ENCODE peak calls at places on chromosomes 16 and 17, in six cellular contexts. One of them, this sample, is unnamed.

GRCh38 chr17:42402121-42402516 is 13.9 kb upstream of the STAT3 start:
- DNase-seq in K562: no peak
- DNase-seq in fibroblast of lung: no peak
- DNase-seq in PC-3: no peak
- DNase-seq in IMR-90: peak
- DNase-seq in OCI-LY7: no peak
- DNase-seq in this sample: no peak

GRCh38 chr16:67719778-67720144 is 645 bp upstream of the GFOD2 start:
- DNase-seq in PC-3: no peak
- DNase-seq in IMR-90: peak
- DNase-seq in K562: peak
- DNase-seq in fibroblast of lung: peak
- DNase-seq in OCI-LY7: peak
- DNase-seq in this sample: peak

GRCh38 chr17:40122466-40122943 is 734 bp downstream of the MSL1 start:
- DNase-seq in OCI-LY7: peak
- DNase-seq in IMR-90: peak
- DNase-seq in K562: peak
- DNase-seq in PC-3: peak
- DNase-seq in fibroblast of lung: peak
- DNase-seq in this sample: peak

GRCh38 chr17:73827627-73828241 is 183.5 kb upstream of the SDK2 start:
- DNase-seq in OCI-LY7: no peak
- DNase-seq in PC-3: peak
- DNase-seq in IMR-90: no peak
- DNase-seq in K562: no peak
- DNase-seq in fibroblast of lung: peak
- DNase-seq in this sample: no peak

GRCh38 chr16:79509221-79509631 is 91.3 kb downstream of the MAF start:
- DNase-seq in OCI-LY7: no peak
- DNase-seq in PC-3: no peak
- DNase-seq in fibroblast of lung: no peak
- DNase-seq in IMR-90: no peak
- DNase-seq in K562: no peak
- DNase-seq in this sample: no peak

GRCh38 chr16:22728167-22728836 is 85.7 kb upstream of the HS3ST2 start:
- DNase-seq in PC-3: no peak
- DNase-seq in IMR-90: no peak
- DNase-seq in OCI-LY7: no peak
- DNase-seq in fibroblast of lung: no peak
- DNase-seq in K562: no peak
- DNase-seq in this sample: no peak

GRCh38 chr16:78259883-78260282 is 160.4 kb downstream of the WWOX start:
- DNase-seq in K562: no peak
- DNase-seq in IMR-90: no peak
- DNase-seq in fibroblast of lung: no peak
- DNase-seq in OCI-LY7: no peak
- DNase-seq in PC-3: no peak
- DNase-seq in this sample: no peak

GRCh38 chr17:6347776-6348175 is 87.1 kb downstream of the AIPL1 start:
- DNase-seq in IMR-90: no peak
- DNase-seq in OCI-LY7: no peak
- DNase-seq in fibroblast of lung: no peak
- DNase-seq in PC-3: no peak
- DNase-seq in K562: no peak
- DNase-seq in this sample: no peak

GRCh38 chr17:45429338-45430005 is 3.2 kb downstream of the ARHGAP27 start:
- DNase-seq in K562: no peak
- DNase-seq in OCI-LY7: no peak
- DNase-seq in fibroblast of lung: no peak
- DNase-seq in PC-3: no peak
- DNase-seq in IMR-90: no peak
- DNase-seq in this sample: no peak

GRCh38 chr17:78892936-78893379 is 10.0 kb downstream of the CEP295NL start:
- DNase-seq in OCI-LY7: no peak
- DNase-seq in PC-3: no peak
- DNase-seq in IMR-90: no peak
- DNase-seq in fibroblast of lung: no peak
- DNase-seq in K562: no peak
- DNase-seq in this sample: no peak

GRCh38 chr17:8803531-8804416 is 4.6 kb upstream of the MFSD6L start:
- DNase-seq in fibroblast of lung: no peak
- DNase-seq in IMR-90: no peak
- DNase-seq in PC-3: no peak
- DNase-seq in K562: no peak
- DNase-seq in OCI-LY7: peak
- DNase-seq in this sample: no peak

GRCh38 chr17:37147301-37147812 is 198.6 kb downstream of the AATF start:
- DNase-seq in IMR-90: peak
- DNase-seq in PC-3: peak
- DNase-seq in OCI-LY7: peak
- DNase-seq in K562: no peak
- DNase-seq in fibroblast of lung: no peak
- DNase-seq in this sample: peak

GRCh38 chr17:2406271-2406902 is 5.5 kb upstream of the MNT start:
- DNase-seq in K562: no peak
- DNase-seq in fibroblast of lung: no peak
- DNase-seq in OCI-LY7: no peak
- DNase-seq in PC-3: peak
- DNase-seq in IMR-90: no peak
- DNase-seq in this sample: no peak

GRCh38 chr17:81210466-81210865 is 12.3 kb downstream of the CEP131 start:
- DNase-seq in OCI-LY7: no peak
- DNase-seq in PC-3: no peak
- DNase-seq in K562: no peak
- DNase-seq in fibroblast of lung: no peak
- DNase-seq in IMR-90: no peak
- DNase-seq in this sample: no peak

GRCh38 chr17:45942284-45942683 is 47.9 kb downstream of the MAPT start:
- DNase-seq in fibroblast of lung: peak
- DNase-seq in K562: no peak
- DNase-seq in PC-3: no peak
- DNase-seq in IMR-90: no peak
- DNase-seq in OCI-LY7: no peak
- DNase-seq in this sample: no peak

GRCh38 chr16:80263181-80263823 is 277.5 kb upstream of the DYNLRB2 start:
- DNase-seq in K562: no peak
- DNase-seq in IMR-90: no peak
- DNase-seq in PC-3: no peak
- DNase-seq in OCI-LY7: no peak
- DNase-seq in fibroblast of lung: no peak
- DNase-seq in this sample: no peak

GRCh38 chr17:34613064-34614019 is 34.0 kb downstream of the TMEM132E start:
- DNase-seq in K562: peak
- DNase-seq in fibroblast of lung: no peak
- DNase-seq in OCI-LY7: no peak
- DNase-seq in IMR-90: no peak
- DNase-seq in PC-3: no peak
- DNase-seq in this sample: no peak

GRCh38 chr16:68786685-68787418 is 49.8 kb downstream of the CDH1 start:
- DNase-seq in OCI-LY7: no peak
- DNase-seq in PC-3: no peak
- DNase-seq in K562: no peak
- DNase-seq in fibroblast of lung: peak
- DNase-seq in IMR-90: peak
- DNase-seq in this sample: no peak

GRCh38 chr17:27496005-27496404 is 39.8 kb downstream of the KSR1 start:
- DNase-seq in K562: no peak
- DNase-seq in fibroblast of lung: no peak
- DNase-seq in IMR-90: no peak
- DNase-seq in OCI-LY7: no peak
- DNase-seq in PC-3: no peak
- DNase-seq in this sample: no peak

GRCh38 chr16:17304124-17304813 is 166.5 kb downstream of the XYLT1 start:
- DNase-seq in IMR-90: peak
- DNase-seq in PC-3: peak
- DNase-seq in K562: no peak
- DNase-seq in OCI-LY7: no peak
- DNase-seq in fibroblast of lung: peak
- DNase-seq in this sample: no peak

GRCh38 chr17:32266389-32267269 is 997 bp downstream of the RHBDL3 start:
- DNase-seq in IMR-90: no peak
- DNase-seq in fibroblast of lung: no peak
- DNase-seq in K562: no peak
- DNase-seq in OCI-LY7: no peak
- DNase-seq in PC-3: no peak
- DNase-seq in this sample: peak

GRCh38 chr16:78494674-78495073 is 395.2 kb downstream of the WWOX start:
- DNase-seq in fibroblast of lung: no peak
- DNase-seq in K562: no peak
- DNase-seq in IMR-90: no peak
- DNase-seq in OCI-LY7: no peak
- DNase-seq in PC-3: no peak
- DNase-seq in this sample: no peak

GRCh38 chr16:73274140-73274539 is 226.2 kb upstream of the ZFHX3 start:
- DNase-seq in PC-3: no peak
- DNase-seq in K562: no peak
- DNase-seq in OCI-LY7: no peak
- DNase-seq in IMR-90: no peak
- DNase-seq in fibroblast of lung: no peak
- DNase-seq in this sample: no peak

GRCh38 chr16:76931186-76931585 is 259.8 kb upstream of the MON1B start:
- DNase-seq in K562: no peak
- DNase-seq in PC-3: no peak
- DNase-seq in OCI-LY7: no peak
- DNase-seq in IMR-90: peak
- DNase-seq in fibroblast of lung: peak
- DNase-seq in this sample: no peak

GRCh38 chr17:55303701-55304145 is 39.0 kb downstream of the HLF start:
- DNase-seq in fibroblast of lung: peak
- DNase-seq in OCI-LY7: no peak
- DNase-seq in PC-3: peak
- DNase-seq in K562: peak
- DNase-seq in IMR-90: peak
- DNase-seq in this sample: no peak

GRCh38 chr16:19664166-19664565 is 53.9 kb downstream of the KNOP1 start:
- DNase-seq in OCI-LY7: no peak
- DNase-seq in IMR-90: no peak
- DNase-seq in PC-3: no peak
- DNase-seq in K562: no peak
- DNase-seq in fibroblast of lung: no peak
- DNase-seq in this sample: no peak

GRCh38 chr16:71524566-71525553 is 1.4 kb upstream of the CHST4 start:
- DNase-seq in K562: no peak
- DNase-seq in fibroblast of lung: no peak
- DNase-seq in IMR-90: no peak
- DNase-seq in PC-3: no peak
- DNase-seq in OCI-LY7: no peak
- DNase-seq in this sample: no peak
- H2AFZ ChIP-seq in K562: no peak
- H2AFZ ChIP-seq in fibroblast of lung: no peak
- H2AFZ ChIP-seq in IMR-90: no peak
- H2AFZ ChIP-seq in PC-3: no peak
- H2AFZ ChIP-seq in OCI-LY7: peak
- H2AFZ ChIP-seq in this sample: no peak

DNA sequence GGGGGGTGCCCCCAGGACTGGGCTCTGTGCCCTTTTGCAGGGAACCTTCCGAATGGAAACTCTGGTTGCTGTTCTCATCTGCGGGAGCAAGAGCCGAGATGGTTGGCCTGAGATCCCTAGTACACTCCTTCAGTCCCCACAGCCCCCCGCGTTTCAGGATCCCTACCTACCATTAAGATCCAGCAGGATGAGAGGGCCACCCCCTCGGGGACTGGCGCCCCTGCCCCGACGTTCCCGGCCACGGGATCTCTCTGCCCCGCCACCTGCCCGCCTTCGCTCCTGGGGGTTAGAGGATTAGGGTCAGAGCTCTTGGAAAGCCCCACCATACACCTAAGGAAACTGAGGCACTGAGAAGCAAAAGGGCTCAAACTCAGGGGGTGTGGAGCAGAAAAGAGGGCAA is 1.2 kb downstream of the BCL7C start:
- DNase-seq in IMR-90: no peak
- DNase-seq in fibroblast of lung: no peak
- DNase-seq in K562: no peak
- DNase-seq in OCI-LY7: no peak
- DNase-seq in PC-3: no peak
- DNase-seq in this sample: no peak
- H2AFZ ChIP-seq in IMR-90: peak
- H2AFZ ChIP-seq in fibroblast of lung: no peak
- H2AFZ ChIP-seq in K562: no peak
- H2AFZ ChIP-seq in OCI-LY7: no peak
- H2AFZ ChIP-seq in PC-3: no peak
- H2AFZ ChIP-seq in this sample: no peak

DNA sequence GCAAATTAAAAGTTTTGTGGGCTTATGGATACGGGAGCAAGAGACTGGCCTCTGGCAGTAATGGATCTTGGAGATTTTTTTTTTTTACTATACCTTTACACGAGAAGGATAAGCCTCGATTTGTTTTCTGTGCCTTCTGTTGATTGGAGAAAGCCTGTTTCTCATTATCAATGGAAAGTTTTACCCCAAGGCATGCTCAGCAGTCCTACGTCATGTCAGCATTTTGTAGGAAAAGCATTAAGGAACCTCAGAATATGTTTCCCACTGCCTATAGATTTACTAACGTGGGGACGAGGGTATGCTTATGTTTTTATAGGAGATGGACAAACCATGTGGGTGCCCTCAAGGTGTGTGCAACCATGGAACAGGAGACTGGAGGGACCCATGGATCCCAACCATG is 26.8 kb downstream of the CD300LG start:
- DNase-seq in PC-3: no peak
- DNase-seq in fibroblast of lung: no peak
- DNase-seq in K562: no peak
- DNase-seq in IMR-90: no peak
- DNase-seq in OCI-LY7: no peak
- DNase-seq in this sample: no peak
- H2AFZ ChIP-seq in PC-3: no peak
- H2AFZ ChIP-seq in fibroblast of lung: no peak
- H2AFZ ChIP-seq in K562: no peak
- H2AFZ ChIP-seq in IMR-90: no peak
- H2AFZ ChIP-seq in OCI-LY7: no peak
- H2AFZ ChIP-seq in this sample: no peak

GRCh38 chr16:65769776-65770438 is 596.6 kb upstream of the CDH5 start:
- DNase-seq in fibroblast of lung: no peak
- DNase-seq in OCI-LY7: no peak
- DNase-seq in K562: peak
- DNase-seq in PC-3: peak
- DNase-seq in IMR-90: peak
- DNase-seq in this sample: no peak

GRCh38 chr16:65769055-65769465 is 597.4 kb upstream of the CDH5 start:
- DNase-seq in fibroblast of lung: peak
- DNase-seq in IMR-90: peak
- DNase-seq in OCI-LY7: peak
- DNase-seq in K562: peak
- DNase-seq in PC-3: no peak
- DNase-seq in this sample: no peak

GRCh38 chr16:65770752-65771151 is 595.7 kb upstream of the CDH5 start:
- DNase-seq in fibroblast of lung: no peak
- DNase-seq in IMR-90: no peak
- DNase-seq in PC-3: no peak
- DNase-seq in K562: no peak
- DNase-seq in OCI-LY7: no peak
- DNase-seq in this sample: no peak

GRCh38 chr16:65763640-65764305 is 602.7 kb upstream of the CDH5 start:
- DNase-seq in fibroblast of lung: no peak
- DNase-seq in OCI-LY7: peak
- DNase-seq in IMR-90: no peak
- DNase-seq in PC-3: no peak
- DNase-seq in K562: no peak
- DNase-seq in this sample: peak

GRCh38 chr16:65767125-65767524 is 599.4 kb upstream of the CDH5 start:
- DNase-seq in IMR-90: no peak
- DNase-seq in fibroblast of lung: no peak
- DNase-seq in OCI-LY7: no peak
- DNase-seq in K562: peak
- DNase-seq in PC-3: no peak
- DNase-seq in this sample: no peak
- H2AFZ ChIP-seq in IMR-90: no peak
- H2AFZ ChIP-seq in fibroblast of lung: no peak
- H2AFZ ChIP-seq in OCI-LY7: peak
- H2AFZ ChIP-seq in K562: peak
- H2AFZ ChIP-seq in PC-3: no peak
- H2AFZ ChIP-seq in this sample: no peak